ENCODE peak calls at places on chromosomes 13 and 19, in five cellular contexts. A, V, Z, G and B are unnamed samples.

GRCh38 chr13:32164622-32165268 is 133.2 kb downstream of the FRY start:
- DNase-seq in A (no peak), V (no peak), Z (no peak), G (no peak), B (peak; percentile 79)

GRCh38 chr19:46602392-46603194 is 1.5 kb downstream of the CALM3 start:
- DNase-seq in A (no peak), V (no peak), Z (no peak), G (no peak), B (no peak)

GRCh38 chr13:34762312-34762711 is 179.8 kb upstream of the NBEA start:
- DNase-seq in A (no peak), V (no peak), Z (no peak), G (no peak), B (no peak)

GRCh38 chr13:57813641-57814040 is 182.1 kb downstream of the PCDH17 start:
- DNase-seq in A (no peak), V (no peak), Z (no peak), G (no peak), B (no peak)

GRCh38 chr19:33358408-33358807 is 15.1 kb upstream of the CEBPG start:
- DNase-seq in A (no peak), V (no peak), Z (no peak), G (no peak), B (no peak)

GRCh38 chr19:29084266-29084665 is 128.7 kb downstream of the UQCRFS1 start:
- DNase-seq in A (no peak), V (no peak), Z (no peak), G (no peak), B (no peak)

GRCh38 chr13:95784891-95785290 is 108.0 kb downstream of the DNAJC3 start:
- DNase-seq in A (no peak), V (no peak), Z (no peak), G (no peak), B (no peak)

GRCh38 chr19:53884256-53884655 is 2.3 kb downstream of the PRKCG start:
- DNase-seq in A (no peak), V (no peak), Z (no peak), G (no peak), B (no peak)

GRCh38 chr19:19444694-19445155 is 39.2 kb downstream of the GATAD2A start:
- DNase-seq in A (peak; percentile 37), V (no peak), Z (no peak), G (peak; percentile 65), B (no peak)

GRCh38 chr13:33017410-33017929 is 1.2 kb downstream of the KL start:
- DNase-seq in A (peak; percentile 41), V (no peak), Z (no peak), G (peak; percentile 53), B (no peak)

GRCh38 chr19:35268546-35269424 is at the start of gene USF2:
- DNase-seq in A (peak; percentile 69), V (no peak), Z (peak; percentile 89), G (peak; percentile 85), B (no peak)

GRCh38 chr13:44243198-44243852 is 130.3 kb upstream of the SERP2 start:
- DNase-seq in A (peak; percentile 28), V (no peak), Z (no peak), G (no peak), B (peak; percentile 43)

GRCh38 chr13:50359779-50360178 is 344.5 kb downstream of the KCNRG start:
- DNase-seq in A (no peak), V (no peak), Z (no peak), G (no peak), B (no peak)

GRCh38 chr19:6210721-6211600 is 68.8 kb downstream of the MLLT1 start:
- DNase-seq in A (no peak), V (no peak), Z (peak; percentile 59), G (peak; percentile 44), B (no peak)

GRCh38 chr13:113533441-113533840 is 42.9 kb upstream of the DCUN1D2 start:
- DNase-seq in A (no peak), V (peak; percentile 43), Z (no peak), G (no peak), B (no peak)
- H3K27ac ChIP-seq in A (no peak overlapping the region), V (no peak overlapping the region), Z (peak overlapping the region; percentile 22), G (no peak overlapping the region), B (no peak overlapping the region)

GRCh38 chr19:49557641-49558325 is 22.6 kb downstream of the NOSIP start:
- DNase-seq in A (no peak), V (no peak), Z (no peak), G (no peak), B (no peak)

GRCh38 chr19:49558591-49558990 is 21.8 kb downstream of the NOSIP start:
- DNase-seq in A (peak; percentile 47), V (no peak), Z (no peak), G (no peak), B (no peak)

GRCh38 chr19:49554701-49555181 is 25.6 kb downstream of the NOSIP start:
- DNase-seq in A (peak; percentile 40), V (no peak), Z (peak; percentile 69), G (no peak), B (no peak)

GRCh38 chr19:49555600-49556411 is 24.6 kb downstream of the NOSIP start:
- DNase-seq in A (peak; percentile 85), V (no peak), Z (peak; percentile 74), G (peak; percentile 64), B (no peak)

GRCh38 chr19:49556412-49557398 is 23.7 kb downstream of the NOSIP start:
- DNase-seq in A (peak; percentile 56), V (no peak), Z (peak; percentile 64), G (no peak), B (no peak)
- H3K4me3 ChIP-seq in A (peak overlapping the region; percentile 78), V (no peak overlapping the region), Z (no peak overlapping the region), G (no peak overlapping the region), B (peak overlapping the region; percentile 55)

DNA sequence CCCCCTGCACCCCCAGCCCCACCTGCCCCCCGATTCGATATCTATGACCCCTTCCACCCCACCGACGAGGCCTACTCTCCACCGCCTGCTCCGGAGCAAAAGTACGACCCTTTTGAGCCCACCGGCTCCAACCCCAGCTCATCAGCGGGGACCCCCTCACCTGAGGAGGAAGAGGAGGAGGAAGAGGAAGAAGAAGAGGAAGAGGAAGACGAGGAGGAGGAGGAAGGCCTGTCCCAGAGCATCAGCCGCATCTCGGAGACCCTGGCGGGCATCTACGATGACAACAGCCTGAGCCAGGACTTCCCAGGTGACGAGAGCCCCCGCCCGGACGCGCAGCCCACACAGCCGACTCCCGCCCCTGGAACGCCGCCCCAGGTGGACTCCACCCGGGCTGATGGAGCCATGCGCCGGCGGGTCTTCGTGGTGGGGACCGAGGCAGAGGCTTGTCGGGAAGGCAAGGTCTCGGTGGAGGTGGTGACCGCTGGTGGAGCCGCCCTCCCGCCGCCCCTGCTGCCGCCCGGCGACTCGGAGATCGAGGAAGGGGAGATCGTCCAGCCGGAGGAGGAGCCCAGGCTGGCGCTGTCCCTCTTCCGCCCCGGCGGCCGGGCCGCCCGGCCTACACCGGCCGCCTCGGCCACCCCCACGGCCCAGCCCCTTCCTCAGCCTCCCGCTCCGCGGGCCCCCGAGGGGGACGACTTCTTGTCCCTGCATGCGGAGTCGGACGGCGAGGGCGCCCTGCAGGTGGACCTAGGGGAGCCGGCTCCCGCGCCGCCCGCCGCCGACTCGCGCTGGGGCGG is 9.2 kb downstream of the SCAF1 start:
- DNase-seq in A (no peak), V (no peak), Z (no peak), G (no peak), B (no peak)
- H3K36me3 ChIP-seq in A (peaks cover 36% of the 10 kb centered on the region), V (peaks cover 16% of the 10 kb centered on the region), Z (peaks cover 89% of the 10 kb centered on the region), G (no peaks in the 10 kb centered on the region), B (peaks cover 50% of the 10 kb centered on the region)

GRCh38 chr13:94329277-94329676 is 150.2 kb downstream of the DCT start:
- DNase-seq in A (no peak), V (no peak), Z (no peak), G (no peak), B (no peak)

GRCh38 chr13:94330552-94331071 is 148.9 kb downstream of the DCT start:
- DNase-seq in A (no peak), V (no peak), Z (no peak), G (no peak), B (no peak)

GRCh38 chr13:94328336-94329041 is 151.0 kb downstream of the DCT start:
- DNase-seq in A (no peak), V (no peak), Z (no peak), G (no peak), B (no peak)

GRCh38 chr13:94331281-94331680 is 148.2 kb downstream of the DCT start:
- DNase-seq in A (no peak), V (no peak), Z (no peak), G (no peak), B (no peak)

DNA sequence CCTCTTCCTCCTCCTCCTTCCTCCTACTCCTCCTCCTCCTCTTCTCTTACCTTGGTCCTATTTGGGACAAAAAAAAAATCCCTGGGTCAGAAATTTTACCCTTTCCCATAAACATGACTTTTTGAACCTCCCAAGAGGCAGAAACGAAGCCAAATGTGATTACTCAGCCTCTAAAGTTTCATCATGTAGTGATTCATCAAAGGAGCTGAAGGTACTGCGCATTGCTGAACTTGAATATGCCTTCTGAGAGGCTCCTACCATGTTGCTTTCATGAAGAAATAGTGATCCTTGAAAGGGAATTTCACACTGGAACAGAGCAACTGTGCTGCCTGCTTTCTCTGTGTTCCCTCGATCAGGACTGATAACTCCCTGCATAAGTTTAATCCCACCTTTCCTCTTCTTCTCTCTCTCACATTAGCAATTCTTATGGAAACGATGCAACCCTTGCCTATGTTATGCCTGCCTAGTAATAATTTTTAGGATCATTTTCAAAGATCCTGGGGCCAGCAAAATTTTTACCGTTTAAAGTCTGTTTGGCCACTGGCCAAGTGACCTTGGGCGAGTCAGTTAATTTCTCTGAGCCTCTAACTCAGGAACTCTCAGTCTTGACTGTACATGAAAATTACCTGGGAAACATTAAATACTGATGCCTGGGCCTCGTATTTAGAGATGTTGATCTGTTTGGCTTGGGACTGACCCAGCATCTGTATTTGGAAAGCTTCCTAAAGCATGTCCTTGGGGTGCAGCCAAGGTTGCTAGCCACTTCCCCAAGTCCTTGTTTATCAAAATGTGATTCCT is 149.5 kb downstream of the DCT start:
- DNase-seq in A (no peak), V (no peak), Z (no peak), G (no peak), B (no peak)
- H3K27ac ChIP-seq in A (no peak overlapping the region), V (no peak overlapping the region), Z (peak overlapping the region; percentile 60), G (no peak overlapping the region), B (no peak overlapping the region)

DNA sequence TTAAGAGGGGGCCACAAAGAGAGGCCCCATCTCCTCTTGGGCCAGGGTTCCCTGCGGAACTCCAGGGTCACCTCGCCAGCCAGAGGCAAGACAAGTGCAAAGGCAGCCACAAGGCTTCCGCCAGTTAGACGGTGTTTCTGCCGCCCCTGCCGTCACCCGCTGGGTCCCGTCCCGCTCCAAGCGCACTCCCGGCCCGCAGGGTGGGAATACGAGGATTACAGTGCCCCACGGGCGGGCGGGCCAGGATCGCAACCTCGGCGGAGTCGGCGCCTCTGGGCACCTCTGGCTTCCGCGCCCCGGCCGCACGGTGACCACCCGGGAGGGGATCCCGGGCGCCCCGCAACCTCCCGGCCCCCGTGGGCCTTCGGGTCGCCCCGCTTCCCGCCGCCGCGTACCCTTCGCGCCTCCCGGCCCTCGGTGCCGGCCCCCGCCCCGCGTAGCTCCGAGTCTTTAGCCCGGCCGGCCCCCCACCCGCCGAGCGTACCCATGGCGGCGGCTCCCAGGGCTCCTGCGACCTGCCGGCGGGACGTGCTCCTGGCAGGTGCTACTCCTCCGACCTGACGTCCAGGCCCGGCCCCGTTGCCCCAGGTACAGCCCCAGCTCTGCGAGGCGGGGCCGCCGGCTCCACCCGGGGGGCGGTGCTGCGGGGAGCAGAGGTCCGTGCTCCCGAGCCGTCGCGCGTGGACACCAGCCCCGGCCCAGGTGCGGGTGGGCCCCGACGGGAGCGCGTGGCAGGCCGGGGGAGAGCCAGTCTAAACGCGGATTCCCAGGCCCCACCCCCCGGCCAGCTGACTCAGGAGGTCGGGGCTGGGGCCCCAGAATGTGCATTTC is at the start of gene SLC15A1:
- DNase-seq in A (no peak), V (no peak), Z (no peak), G (no peak), B (no peak)
- H3K4me3 ChIP-seq in A (no peak within 1 kb of the TSS), V (peak within 1 kb of the TSS; percentile 46), Z (peak within 1 kb of the TSS; percentile 22), G (no peak within 1 kb of the TSS), B (peak within 1 kb of the TSS; percentile 51)